ENCODE peak calls at places on chromosomes 7 and 10, in nine cellular contexts. F is AG08395, V is B cell, P is GM06990, H is left colon, B is NCI-H1092 treated with DMSO at 0.1 percent for 48 hours, R is heart right ventricle, J is BJ, O is cardiac fibroblast. I is an unnamed sample.

GRCh38 chr10:59700709-59701108 is 8.9 kb downstream of the SLC16A9 start:
- DNase-seq in F (no peak), V (no peak), P (no peak), H (no peak), B (no peak), R (no peak), J (no peak), O (no peak), I (no peak)

GRCh38 chr10:15046626-15047025 is 2.9 kb downstream of the OLAH start:
- DNase-seq in F (no peak), V (no peak), P (no peak), H (no peak), B (no peak), R (no peak), J (peak; percentile 61), O (peak; percentile 91), I (no peak)

GRCh38 chr10:104342941-104343411 is 4.7 kb upstream of the ITPRIP start:
- DNase-seq in F (no peak), V (no peak), P (no peak), H (no peak), B (no peak), R (no peak), J (no peak), O (peak; percentile 30), I (no peak)

GRCh38 chr10:124138195-124138882 is 44.9 kb upstream of the CHST15 start:
- DNase-seq in F (peak; percentile 24), V (no peak), P (no peak), H (no peak), B (no peak), R (no peak), J (peak; percentile 51), O (no peak), I (no peak)

GRCh38 chr10:120950103-120950561 is 99.0 kb downstream of the WDR11 start:
- DNase-seq in F (peak; percentile 35), V (no peak), P (no peak), H (no peak), B (no peak), R (no peak), J (no peak), O (peak; percentile 36), I (no peak)

GRCh38 chr10:95697429-95697828 is 3.7 kb upstream of the TCTN3 start:
- DNase-seq in F (no peak), V (peak; percentile 71), P (peak; percentile 58), H (no peak), B (no peak), R (peak; percentile 16), J (no peak), O (no peak), I (no peak)

GRCh38 chr7:99201027-99201426 is 6.9 kb downstream of the KPNA7 start:
- DNase-seq in F (peak; percentile 79), V (no peak), P (no peak), H (no peak), B (no peak), R (no peak), J (peak; percentile 63), O (peak; percentile 90), I (peak; percentile 51)

GRCh38 chr7:42454006-42454405 is 217.0 kb upstream of the GLI3 start:
- DNase-seq in F (peak; percentile 26), V (no peak), P (no peak), H (no peak), B (no peak), R (no peak), J (peak; percentile 27), O (no peak), I (no peak)

GRCh38 chr7:155052982-155053381 is 17.1 kb upstream of the HTR5A start:
- DNase-seq in F (no peak), V (no peak), P (no peak), H (no peak), B (no peak), R (no peak), J (no peak), O (no peak), I (no peak)

GRCh38 chr10:61781969-61782403 is 119.3 kb downstream of the CABCOCO1 start:
- DNase-seq in F (no peak), V (no peak), P (no peak), H (no peak), B (no peak), R (no peak), J (no peak), O (peak; percentile 56), I (no peak)

GRCh38 chr10:88802430-88802829 is at the start of gene LIPM:
- DNase-seq in F (no peak), V (no peak), P (no peak), H (no peak), B (no peak), R (no peak), J (no peak), O (no peak), I (no peak)

GRCh38 chr10:17244712-17245365 is 16.8 kb downstream of the VIM start:
- DNase-seq in F (no peak), V (no peak), P (no peak), H (no peak), B (no peak), R (no peak), J (no peak), O (no peak), I (no peak)

GRCh38 chr10:109624939-109625338 is 298.4 kb downstream of the XPNPEP1 start:
- DNase-seq in F (no peak), V (no peak), P (no peak), H (peak; percentile 27), B (no peak), R (no peak), J (no peak), O (no peak), I (no peak)